ENCODE peak calls at places on chromosomes 11 and 22, in six cellular contexts. One of them, this sample, is unnamed.

GRCh38 chr22:36330655-36331305 is 57.0 kb downstream of the MYH9 start:
- DNase-seq in H1: no peak
- DNase-seq in cardiac muscle cell: peak; percentile 70
- DNase-seq in hepatocyte: peak; percentile 44
- DNase-seq in testis: no peak
- DNase-seq in epithelial cell of esophagus: no peak
- DNase-seq in this sample: no peak

GRCh38 chr11:86740628-86741488 is 59.5 kb upstream of the PRSS23 start:
- DNase-seq in H1: peak; percentile 58
- DNase-seq in cardiac muscle cell: peak; percentile 97
- DNase-seq in hepatocyte: peak; percentile 87
- DNase-seq in testis: peak; percentile 54
- DNase-seq in epithelial cell of esophagus: peak; percentile 94
- DNase-seq in this sample: no peak

GRCh38 chr11:2252018-2252417 is 18.4 kb downstream of the ASCL2 start:
- DNase-seq in H1: no peak
- DNase-seq in cardiac muscle cell: no peak
- DNase-seq in hepatocyte: no peak
- DNase-seq in testis: no peak
- DNase-seq in epithelial cell of esophagus: no peak
- DNase-seq in this sample: no peak

GRCh38 chr11:2511421-2512369 is 66.9 kb downstream of the KCNQ1 start:
- DNase-seq in H1: no peak
- DNase-seq in cardiac muscle cell: no peak
- DNase-seq in hepatocyte: no peak
- DNase-seq in testis: peak; percentile 15
- DNase-seq in epithelial cell of esophagus: no peak
- DNase-seq in this sample: peak; percentile 8

GRCh38 chr11:5666396-5666780 is 18.5 kb downstream of the TRIM5 start:
- DNase-seq in H1: no peak
- DNase-seq in cardiac muscle cell: no peak
- DNase-seq in hepatocyte: no peak
- DNase-seq in testis: no peak
- DNase-seq in epithelial cell of esophagus: no peak
- DNase-seq in this sample: no peak

GRCh38 chr22:45424241-45424731 is 10.8 kb downstream of the RIBC2 start:
- DNase-seq in H1: no peak
- DNase-seq in cardiac muscle cell: no peak
- DNase-seq in hepatocyte: no peak
- DNase-seq in testis: peak; percentile 16
- DNase-seq in epithelial cell of esophagus: peak; percentile 57
- DNase-seq in this sample: no peak

GRCh38 chr22:35154937-35155387 is 89.0 kb downstream of the ISX start:
- DNase-seq in H1: peak; percentile 81
- DNase-seq in cardiac muscle cell: peak; percentile 62
- DNase-seq in hepatocyte: peak; percentile 86
- DNase-seq in testis: peak; percentile 66
- DNase-seq in epithelial cell of esophagus: peak; percentile 48
- DNase-seq in this sample: peak; percentile 77

GRCh38 chr22:41446057-41446501 is 522 bp downstream of the TOB2 start:
- DNase-seq in H1: no peak
- DNase-seq in cardiac muscle cell: no peak
- DNase-seq in hepatocyte: peak; percentile 55
- DNase-seq in testis: peak; percentile 41
- DNase-seq in epithelial cell of esophagus: peak; percentile 24
- DNase-seq in this sample: no peak

GRCh38 chr11:304915-305833 is 2.4 kb upstream of the IFITM2 start:
- DNase-seq in H1: no peak
- DNase-seq in cardiac muscle cell: peak; percentile 89
- DNase-seq in hepatocyte: peak; percentile 87
- DNase-seq in testis: peak; percentile 88
- DNase-seq in epithelial cell of esophagus: peak; percentile 63
- DNase-seq in this sample: peak; percentile 51

GRCh38 chr11:47175746-47176327 is 842 bp downstream of the ARFGAP2 start:
- DNase-seq in H1: no peak
- DNase-seq in cardiac muscle cell: no peak
- DNase-seq in hepatocyte: no peak
- DNase-seq in testis: no peak
- DNase-seq in epithelial cell of esophagus: peak; percentile 52
- DNase-seq in this sample: no peak

GRCh38 chr11:94185387-94186084 is 56.9 kb downstream of the PANX1 start:
- DNase-seq in H1: no peak
- DNase-seq in cardiac muscle cell: peak; percentile 13
- DNase-seq in hepatocyte: no peak
- DNase-seq in testis: no peak
- DNase-seq in epithelial cell of esophagus: no peak
- DNase-seq in this sample: no peak

GRCh38 chr11:64081663-64082442 is 46.1 kb downstream of the FLRT1 start:
- DNase-seq in H1: no peak
- DNase-seq in cardiac muscle cell: no peak
- DNase-seq in hepatocyte: no peak
- DNase-seq in testis: no peak
- DNase-seq in epithelial cell of esophagus: no peak
- DNase-seq in this sample: no peak

GRCh38 chr11:77086521-77087472 is 15.8 kb upstream of the OMP start:
- DNase-seq in H1: no peak
- DNase-seq in cardiac muscle cell: peak; percentile 57
- DNase-seq in hepatocyte: peak; percentile 75
- DNase-seq in testis: peak; percentile 81
- DNase-seq in epithelial cell of esophagus: no peak
- DNase-seq in this sample: peak; percentile 10

GRCh38 chr11:44987506-44987905 is 36.8 kb upstream of the TP53I11 start:
- DNase-seq in H1: no peak
- DNase-seq in cardiac muscle cell: no peak
- DNase-seq in hepatocyte: no peak
- DNase-seq in testis: no peak
- DNase-seq in epithelial cell of esophagus: no peak
- DNase-seq in this sample: no peak

GRCh38 chr11:492416-493226 is 14.4 kb downstream of the RNH1 start:
- DNase-seq in H1: no peak
- DNase-seq in cardiac muscle cell: no peak
- DNase-seq in hepatocyte: no peak
- DNase-seq in testis: no peak
- DNase-seq in epithelial cell of esophagus: no peak
- DNase-seq in this sample: no peak

GRCh38 chr11:2257023-2257700 is 13.2 kb downstream of the ASCL2 start:
- DNase-seq in H1: no peak
- DNase-seq in cardiac muscle cell: no peak
- DNase-seq in hepatocyte: peak; percentile 19
- DNase-seq in testis: peak; percentile 9
- DNase-seq in epithelial cell of esophagus: peak; percentile 88
- DNase-seq in this sample: no peak

GRCh38 chr11:71240865-71241691 is 11.3 kb downstream of the SHANK2 start:
- DNase-seq in H1: no peak
- DNase-seq in cardiac muscle cell: peak; percentile 95
- DNase-seq in hepatocyte: peak; percentile 85
- DNase-seq in testis: peak; percentile 41
- DNase-seq in epithelial cell of esophagus: peak; percentile 92
- DNase-seq in this sample: no peak

GRCh38 chr22:42001127-42001526 is 2.5 kb downstream of the WBP2NL start:
- DNase-seq in H1: no peak
- DNase-seq in cardiac muscle cell: no peak
- DNase-seq in hepatocyte: no peak
- DNase-seq in testis: no peak
- DNase-seq in epithelial cell of esophagus: peak; percentile 21
- DNase-seq in this sample: no peak

GRCh38 chr11:91773090-91773489 is 451.5 kb upstream of the FAT3 start:
- DNase-seq in H1: peak; percentile 7
- DNase-seq in cardiac muscle cell: peak; percentile 11
- DNase-seq in hepatocyte: no peak
- DNase-seq in testis: no peak
- DNase-seq in epithelial cell of esophagus: no peak
- DNase-seq in this sample: no peak

DNA sequence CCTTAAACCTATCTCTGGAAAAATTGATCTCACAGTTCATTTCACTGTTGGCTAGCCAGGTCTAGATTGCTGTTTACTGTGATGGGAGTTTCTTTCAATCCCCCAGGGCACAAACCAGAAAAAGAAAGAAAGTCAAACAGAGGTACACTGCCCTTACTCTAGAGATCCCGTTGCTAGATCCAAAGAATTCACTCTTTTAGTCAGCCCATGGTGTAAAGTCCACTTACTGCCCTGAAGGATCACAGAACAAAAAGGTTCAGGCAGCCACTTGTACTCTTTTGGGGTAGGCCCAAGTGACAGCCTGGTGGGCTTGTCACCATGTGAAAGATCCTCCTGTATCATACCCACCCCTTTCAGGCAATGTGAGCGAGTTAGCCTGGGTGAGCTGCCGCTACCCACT is 162.6 kb upstream of the CCDC179 start:
- DNase-seq in H1: no peak
- DNase-seq in cardiac muscle cell: no peak
- DNase-seq in hepatocyte: no peak
- DNase-seq in testis: no peak
- DNase-seq in epithelial cell of esophagus: no peak
- DNase-seq in this sample: no peak
- TF ChIP-seq CTCF in H1: no peak
- TF ChIP-seq CTCF in cardiac muscle cell: no peak
- TF ChIP-seq CTCF in hepatocyte: no peak
- TF ChIP-seq CTCF in testis: no peak
- TF ChIP-seq CTCF in epithelial cell of esophagus: no peak
- TF ChIP-seq CTCF in this sample: no peak

DNA sequence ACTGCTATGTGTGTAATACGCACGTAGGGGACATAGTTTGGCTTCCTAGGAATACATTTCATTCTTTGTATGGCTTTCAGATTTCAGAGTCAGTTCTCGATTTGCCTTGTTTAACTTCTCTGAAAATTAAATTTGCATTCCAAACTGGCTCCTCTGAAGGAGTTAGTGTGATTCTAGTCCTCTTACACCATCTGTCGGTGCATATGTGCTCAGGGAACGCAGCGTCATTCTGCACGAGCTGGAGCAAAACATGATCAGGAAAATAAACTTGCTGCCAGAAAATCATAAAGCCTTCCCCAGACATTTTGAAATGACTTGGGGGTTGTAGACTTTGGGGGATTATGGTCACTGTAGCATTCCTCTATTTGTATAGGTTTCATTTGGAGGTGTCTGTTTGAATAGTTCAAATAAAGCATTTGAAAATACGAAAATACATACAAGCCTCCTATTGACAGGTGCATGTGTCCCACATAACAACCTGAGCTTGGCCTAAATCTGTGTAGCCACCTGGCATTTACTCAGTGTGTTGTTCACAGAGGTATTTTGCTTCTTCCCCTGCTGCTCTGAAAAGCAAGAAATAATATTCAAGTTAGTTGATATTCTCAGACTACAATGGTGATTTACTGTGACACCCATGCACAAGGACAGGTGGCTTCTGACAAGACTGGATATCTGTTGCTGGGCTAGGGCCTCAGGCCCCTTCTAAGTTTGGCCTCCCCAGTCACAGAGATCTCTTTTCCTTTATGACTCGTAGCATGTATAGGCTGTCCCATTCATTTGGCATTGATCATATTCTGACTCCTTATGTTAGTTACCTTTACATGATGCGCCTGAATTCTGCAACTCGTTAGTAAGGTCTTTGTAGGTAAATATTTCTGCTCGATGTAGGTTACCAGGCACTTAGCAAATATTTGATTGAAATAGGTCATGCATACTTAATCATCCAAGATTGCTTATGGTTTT is 81.6 kb upstream of the SORL1-AS1 start:
- DNase-seq in H1: no peak
- DNase-seq in cardiac muscle cell: peak; percentile 46
- DNase-seq in hepatocyte: no peak
- DNase-seq in testis: peak; percentile 54
- DNase-seq in epithelial cell of esophagus: peak; percentile 60
- DNase-seq in this sample: peak; percentile 26
- TF ChIP-seq CTCF in H1: no peak
- TF ChIP-seq CTCF in cardiac muscle cell: peak; percentile 45
- TF ChIP-seq CTCF in hepatocyte: peak; percentile 16
- TF ChIP-seq CTCF in testis: peak; percentile 11
- TF ChIP-seq CTCF in epithelial cell of esophagus: peak; percentile 73
- TF ChIP-seq CTCF in this sample: no peak

GRCh38 chr11:72823105-72823804 is 9.0 kb downstream of the ATG16L2 start:
- DNase-seq in H1: no peak
- DNase-seq in cardiac muscle cell: no peak
- DNase-seq in hepatocyte: no peak
- DNase-seq in testis: no peak
- DNase-seq in epithelial cell of esophagus: no peak
- DNase-seq in this sample: no peak

GRCh38 chr11:72824020-72824419 is 9.8 kb downstream of the ATG16L2 start:
- DNase-seq in H1: no peak
- DNase-seq in cardiac muscle cell: no peak
- DNase-seq in hepatocyte: no peak
- DNase-seq in testis: no peak
- DNase-seq in epithelial cell of esophagus: no peak
- DNase-seq in this sample: no peak

GRCh38 chr11:72820439-72821139 is 6.4 kb downstream of the ATG16L2 start:
- DNase-seq in H1: no peak
- DNase-seq in cardiac muscle cell: no peak
- DNase-seq in hepatocyte: no peak
- DNase-seq in testis: no peak
- DNase-seq in epithelial cell of esophagus: peak; percentile 29
- DNase-seq in this sample: no peak

GRCh38 chr11:72821221-72821919 is 7.2 kb downstream of the ATG16L2 start:
- DNase-seq in H1: no peak
- DNase-seq in cardiac muscle cell: no peak
- DNase-seq in hepatocyte: peak; percentile 39
- DNase-seq in testis: no peak
- DNase-seq in epithelial cell of esophagus: peak; percentile 33
- DNase-seq in this sample: no peak

DNA sequence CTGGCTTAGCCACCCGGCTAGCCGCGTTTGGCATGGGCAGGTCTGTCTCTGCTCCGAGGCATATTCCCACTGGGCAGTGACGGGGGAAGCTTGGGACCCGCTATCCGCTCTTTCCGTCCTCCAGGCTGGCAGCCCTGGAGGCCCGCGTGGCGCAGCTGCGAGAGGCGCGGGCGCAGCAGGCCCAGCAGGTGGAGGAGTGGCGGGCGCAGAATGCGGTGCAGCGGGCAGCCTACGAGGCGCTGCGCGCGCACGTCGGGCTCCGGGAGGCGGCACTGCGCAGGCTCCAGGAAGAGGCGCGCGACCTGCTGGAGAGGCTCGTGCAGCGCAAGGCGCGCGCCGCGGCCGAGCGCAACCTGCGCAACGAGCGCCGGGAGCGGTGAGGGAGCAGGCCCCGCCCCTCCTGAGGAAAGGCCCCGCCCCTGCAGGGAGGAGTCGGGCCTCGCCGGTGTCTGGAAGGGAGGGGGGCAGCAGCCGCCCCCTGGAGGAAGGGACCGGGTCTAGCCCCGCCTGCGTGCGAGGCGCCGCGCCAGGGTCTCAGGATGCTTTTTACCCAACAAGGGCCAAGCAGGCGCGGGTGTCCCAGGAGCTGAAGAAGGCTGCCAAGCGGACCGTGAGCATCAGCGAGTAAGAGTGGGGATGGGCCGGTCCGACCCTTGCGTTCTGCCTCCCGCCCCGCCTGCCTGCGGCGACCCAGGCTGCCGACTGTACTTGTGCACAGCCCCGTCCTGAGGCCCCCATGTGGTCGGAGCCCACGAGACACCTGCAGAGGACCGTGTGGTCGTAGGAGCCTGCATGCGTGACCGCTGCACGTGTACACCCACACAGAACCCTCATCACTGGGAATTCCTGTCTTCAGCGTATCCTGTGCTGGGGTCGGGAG is 7.9 kb downstream of the ATG16L2 start:
- DNase-seq in H1: peak; percentile 84
- DNase-seq in cardiac muscle cell: peak; percentile 90
- DNase-seq in hepatocyte: peak; percentile 97
- DNase-seq in testis: peak; percentile 95
- DNase-seq in epithelial cell of esophagus: peak; percentile 92
- DNase-seq in this sample: peak; percentile 95
- TF ChIP-seq CTCF in H1: no peak
- TF ChIP-seq CTCF in cardiac muscle cell: peak; percentile 3
- TF ChIP-seq CTCF in hepatocyte: no peak
- TF ChIP-seq CTCF in testis: no peak
- TF ChIP-seq CTCF in epithelial cell of esophagus: no peak
- TF ChIP-seq CTCF in this sample: peak; percentile 43

GRCh38 chr11:131503017-131503416 is 132.6 kb downstream of the NTM start:
- DNase-seq in H1: no peak
- DNase-seq in cardiac muscle cell: no peak
- DNase-seq in hepatocyte: no peak
- DNase-seq in testis: no peak
- DNase-seq in epithelial cell of esophagus: no peak
- DNase-seq in this sample: no peak
- TF ChIP-seq CTCF in H1: no peak
- TF ChIP-seq CTCF in cardiac muscle cell: no peak
- TF ChIP-seq CTCF in hepatocyte: no peak
- TF ChIP-seq CTCF in testis: no peak
- TF ChIP-seq CTCF in epithelial cell of esophagus: no peak
- TF ChIP-seq CTCF in this sample: no peak